ENCODE peak calls at places on chromosomes 13 and 19, in ten cellular contexts. One of them, this sample, is unnamed.
A peak's percentile ranks its signal among the peaks of the same experiment; 100 is the strongest.

GRCh38 chr13:35157143-35157755 is 215.2 kb downstream of the NBEA start:
- DNase-seq in iPS DF 6.9: peak; percentile 33
- DNase-seq in GM10248: peak; percentile 28
- DNase-seq in dorsolateral prefrontal cortex: no peak
- DNase-seq in NCI-H1048: no peak
- DNase-seq in neuronal stem cell: peak; percentile 50
- DNase-seq in D341Med: peak; percentile 45
- DNase-seq in stimulated activated naive B cell treated with anti-CD40 and anti-IgM and Interleukin-4, amounts not matched to agents 10 μg/mL and 1 μg/mL and 100 μg/mL, for 72 hours: peak; percentile 17
- DNase-seq in nucleus accumbens: no peak
- DNase-seq in NCI-H510A: peak; percentile 11
- DNase-seq in this sample: peak; percentile 59

GRCh38 chr13:97502192-97502591 is 68.2 kb downstream of the RAP2A start:
- DNase-seq in stimulated activated naive B cell treated with anti-CD40 and anti-IgM and Interleukin-4, amounts not matched to agents 10 μg/mL and 1 μg/mL and 100 μg/mL, for 72 hours: no peak
- DNase-seq in neuronal stem cell: no peak
- DNase-seq in D341Med: no peak
- DNase-seq in GM10248: no peak
- DNase-seq in NCI-H510A: no peak
- DNase-seq in NCI-H1048: no peak
- DNase-seq in nucleus accumbens: no peak
- DNase-seq in iPS DF 6.9: no peak
- DNase-seq in dorsolateral prefrontal cortex: peak; percentile 13
- DNase-seq in this sample: no peak

GRCh38 chr13:59305896-59306295 is 857.8 kb downstream of the DIAPH3 start:
- DNase-seq in NCI-H510A: no peak
- DNase-seq in neuronal stem cell: no peak
- DNase-seq in iPS DF 6.9: no peak
- DNase-seq in NCI-H1048: no peak
- DNase-seq in dorsolateral prefrontal cortex: no peak
- DNase-seq in D341Med: no peak
- DNase-seq in nucleus accumbens: no peak
- DNase-seq in stimulated activated naive B cell treated with anti-CD40 and anti-IgM and Interleukin-4, amounts not matched to agents 10 μg/mL and 1 μg/mL and 100 μg/mL, for 72 hours: no peak
- DNase-seq in GM10248: no peak
- DNase-seq in this sample: no peak

GRCh38 chr13:25652764-25653163 is 281.0 kb downstream of the ATP8A2 start:
- DNase-seq in dorsolateral prefrontal cortex: no peak
- DNase-seq in nucleus accumbens: no peak
- DNase-seq in iPS DF 6.9: peak; percentile 45
- DNase-seq in NCI-H510A: no peak
- DNase-seq in stimulated activated naive B cell treated with anti-CD40 and anti-IgM and Interleukin-4, amounts not matched to agents 10 μg/mL and 1 μg/mL and 100 μg/mL, for 72 hours: no peak
- DNase-seq in neuronal stem cell: no peak
- DNase-seq in GM10248: no peak
- DNase-seq in D341Med: no peak
- DNase-seq in NCI-H1048: no peak
- DNase-seq in this sample: no peak

GRCh38 chr13:36131215-36131930 is at the start of gene DCLK1:
- DNase-seq in NCI-H1048: no peak
- DNase-seq in neuronal stem cell: peak; percentile 56
- DNase-seq in iPS DF 6.9: no peak
- DNase-seq in nucleus accumbens: peak; percentile 32
- DNase-seq in stimulated activated naive B cell treated with anti-CD40 and anti-IgM and Interleukin-4, amounts not matched to agents 10 μg/mL and 1 μg/mL and 100 μg/mL, for 72 hours: no peak
- DNase-seq in NCI-H510A: peak; percentile 22
- DNase-seq in GM10248: no peak
- DNase-seq in dorsolateral prefrontal cortex: peak; percentile 57
- DNase-seq in D341Med: peak; percentile 63
- DNase-seq in this sample: no peak

GRCh38 chr13:34867590-34867989 is 74.5 kb upstream of the NBEA start:
- DNase-seq in NCI-H510A: no peak
- DNase-seq in nucleus accumbens: no peak
- DNase-seq in neuronal stem cell: no peak
- DNase-seq in GM10248: no peak
- DNase-seq in iPS DF 6.9: no peak
- DNase-seq in stimulated activated naive B cell treated with anti-CD40 and anti-IgM and Interleukin-4, amounts not matched to agents 10 μg/mL and 1 μg/mL and 100 μg/mL, for 72 hours: no peak
- DNase-seq in D341Med: no peak
- DNase-seq in dorsolateral prefrontal cortex: peak; percentile 10
- DNase-seq in NCI-H1048: no peak
- DNase-seq in this sample: no peak

GRCh38 chr19:9406798-9407352 is 28.5 kb downstream of the ZNF266 start:
- DNase-seq in D341Med: peak; percentile 89
- DNase-seq in stimulated activated naive B cell treated with anti-CD40 and anti-IgM and Interleukin-4, amounts not matched to agents 10 μg/mL and 1 μg/mL and 100 μg/mL, for 72 hours: peak; percentile 68
- DNase-seq in GM10248: peak; percentile 63
- DNase-seq in nucleus accumbens: peak; percentile 36
- DNase-seq in iPS DF 6.9: no peak
- DNase-seq in NCI-H510A: no peak
- DNase-seq in neuronal stem cell: no peak
- DNase-seq in dorsolateral prefrontal cortex: peak; percentile 39
- DNase-seq in NCI-H1048: no peak
- DNase-seq in this sample: no peak

GRCh38 chr13:41864658-41865057 is 96.3 kb downstream of the VWA8 start:
- DNase-seq in dorsolateral prefrontal cortex: no peak
- DNase-seq in NCI-H510A: no peak
- DNase-seq in NCI-H1048: no peak
- DNase-seq in D341Med: no peak
- DNase-seq in stimulated activated naive B cell treated with anti-CD40 and anti-IgM and Interleukin-4, amounts not matched to agents 10 μg/mL and 1 μg/mL and 100 μg/mL, for 72 hours: no peak
- DNase-seq in GM10248: no peak
- DNase-seq in nucleus accumbens: no peak
- DNase-seq in neuronal stem cell: no peak
- DNase-seq in iPS DF 6.9: no peak
- DNase-seq in this sample: no peak

GRCh38 chr19:38122402-38123093 is 101.5 kb downstream of the DPF1 start:
- DNase-seq in GM10248: no peak
- DNase-seq in stimulated activated naive B cell treated with anti-CD40 and anti-IgM and Interleukin-4, amounts not matched to agents 10 μg/mL and 1 μg/mL and 100 μg/mL, for 72 hours: no peak
- DNase-seq in NCI-H1048: no peak
- DNase-seq in dorsolateral prefrontal cortex: no peak
- DNase-seq in iPS DF 6.9: no peak
- DNase-seq in D341Med: no peak
- DNase-seq in NCI-H510A: no peak
- DNase-seq in nucleus accumbens: no peak
- DNase-seq in neuronal stem cell: no peak
- DNase-seq in this sample: no peak

GRCh38 chr19:35540356-35540927 is 5.0 kb upstream of the TMEM147 start:
- DNase-seq in GM10248: no peak
- DNase-seq in NCI-H510A: no peak
- DNase-seq in D341Med: no peak
- DNase-seq in NCI-H1048: no peak
- DNase-seq in nucleus accumbens: no peak
- DNase-seq in iPS DF 6.9: no peak
- DNase-seq in neuronal stem cell: no peak
- DNase-seq in stimulated activated naive B cell treated with anti-CD40 and anti-IgM and Interleukin-4, amounts not matched to agents 10 μg/mL and 1 μg/mL and 100 μg/mL, for 72 hours: no peak
- DNase-seq in dorsolateral prefrontal cortex: no peak
- DNase-seq in this sample: peak; percentile 49

GRCh38 chr19:13987101-13987890 is 18.8 kb downstream of the RFX1 start:
- DNase-seq in iPS DF 6.9: no peak
- DNase-seq in GM10248: no peak
- DNase-seq in NCI-H510A: no peak
- DNase-seq in NCI-H1048: no peak
- DNase-seq in stimulated activated naive B cell treated with anti-CD40 and anti-IgM and Interleukin-4, amounts not matched to agents 10 μg/mL and 1 μg/mL and 100 μg/mL, for 72 hours: no peak
- DNase-seq in dorsolateral prefrontal cortex: peak; percentile 28
- DNase-seq in nucleus accumbens: peak; percentile 19
- DNase-seq in D341Med: peak; percentile 28
- DNase-seq in neuronal stem cell: no peak
- DNase-seq in this sample: no peak

GRCh38 chr13:106143392-106143791 is 392.1 kb downstream of the EFNB2 start:
- DNase-seq in NCI-H1048: peak; percentile 47
- DNase-seq in neuronal stem cell: no peak
- DNase-seq in nucleus accumbens: no peak
- DNase-seq in D341Med: no peak
- DNase-seq in GM10248: no peak
- DNase-seq in dorsolateral prefrontal cortex: no peak
- DNase-seq in NCI-H510A: no peak
- DNase-seq in iPS DF 6.9: no peak
- DNase-seq in stimulated activated naive B cell treated with anti-CD40 and anti-IgM and Interleukin-4, amounts not matched to agents 10 μg/mL and 1 μg/mL and 100 μg/mL, for 72 hours: no peak
- DNase-seq in this sample: no peak

GRCh38 chr13:20231839-20232555 is at the start of gene GJB6:
- DNase-seq in NCI-H510A: no peak
- DNase-seq in stimulated activated naive B cell treated with anti-CD40 and anti-IgM and Interleukin-4, amounts not matched to agents 10 μg/mL and 1 μg/mL and 100 μg/mL, for 72 hours: no peak
- DNase-seq in iPS DF 6.9: no peak
- DNase-seq in GM10248: peak; percentile 36
- DNase-seq in dorsolateral prefrontal cortex: no peak
- DNase-seq in neuronal stem cell: peak; percentile 17
- DNase-seq in NCI-H1048: no peak
- DNase-seq in D341Med: peak; percentile 68
- DNase-seq in nucleus accumbens: no peak
- DNase-seq in this sample: no peak

GRCh38 chr13:108656742-108657141 is 27.3 kb downstream of the MYO16 start:
- DNase-seq in D341Med: no peak
- DNase-seq in iPS DF 6.9: no peak
- DNase-seq in NCI-H1048: no peak
- DNase-seq in GM10248: no peak
- DNase-seq in neuronal stem cell: no peak
- DNase-seq in nucleus accumbens: no peak
- DNase-seq in NCI-H510A: no peak
- DNase-seq in dorsolateral prefrontal cortex: no peak
- DNase-seq in stimulated activated naive B cell treated with anti-CD40 and anti-IgM and Interleukin-4, amounts not matched to agents 10 μg/mL and 1 μg/mL and 100 μg/mL, for 72 hours: no peak
- DNase-seq in this sample: no peak

GRCh38 chr19:2324220-2324948 is 4.0 kb downstream of the LSM7 start:
- DNase-seq in neuronal stem cell: no peak
- DNase-seq in NCI-H1048: no peak
- DNase-seq in GM10248: no peak
- DNase-seq in D341Med: no peak
- DNase-seq in iPS DF 6.9: no peak
- DNase-seq in nucleus accumbens: no peak
- DNase-seq in dorsolateral prefrontal cortex: no peak
- DNase-seq in NCI-H510A: no peak
- DNase-seq in stimulated activated naive B cell treated with anti-CD40 and anti-IgM and Interleukin-4, amounts not matched to agents 10 μg/mL and 1 μg/mL and 100 μg/mL, for 72 hours: no peak
- DNase-seq in this sample: no peak

GRCh38 chr19:51564791-51565190 is 6.3 kb upstream of the ZNF175 start:
- DNase-seq in NCI-H1048: no peak
- DNase-seq in stimulated activated naive B cell treated with anti-CD40 and anti-IgM and Interleukin-4, amounts not matched to agents 10 μg/mL and 1 μg/mL and 100 μg/mL, for 72 hours: peak; percentile 64
- DNase-seq in NCI-H510A: no peak
- DNase-seq in dorsolateral prefrontal cortex: no peak
- DNase-seq in iPS DF 6.9: no peak
- DNase-seq in D341Med: no peak
- DNase-seq in neuronal stem cell: no peak
- DNase-seq in nucleus accumbens: no peak
- DNase-seq in GM10248: peak; percentile 52
- DNase-seq in this sample: peak; percentile 16

GRCh38 chr13:64505511-64505910 is 2724.6 kb downstream of the PCDH9 start:
- DNase-seq in stimulated activated naive B cell treated with anti-CD40 and anti-IgM and Interleukin-4, amounts not matched to agents 10 μg/mL and 1 μg/mL and 100 μg/mL, for 72 hours: no peak
- DNase-seq in GM10248: no peak
- DNase-seq in dorsolateral prefrontal cortex: no peak
- DNase-seq in iPS DF 6.9: no peak
- DNase-seq in nucleus accumbens: no peak
- DNase-seq in D341Med: no peak
- DNase-seq in neuronal stem cell: no peak
- DNase-seq in NCI-H510A: no peak
- DNase-seq in NCI-H1048: no peak
- DNase-seq in this sample: no peak

GRCh38 chr13:112066624-112067004 is 335 bp upstream of the SOX1 start:
- DNase-seq in stimulated activated naive B cell treated with anti-CD40 and anti-IgM and Interleukin-4, amounts not matched to agents 10 μg/mL and 1 μg/mL and 100 μg/mL, for 72 hours: no peak
- DNase-seq in NCI-H1048: no peak
- DNase-seq in iPS DF 6.9: no peak
- DNase-seq in nucleus accumbens: peak; percentile 60
- DNase-seq in D341Med: no peak
- DNase-seq in dorsolateral prefrontal cortex: peak; percentile 82
- DNase-seq in GM10248: no peak
- DNase-seq in neuronal stem cell: peak; percentile 88
- DNase-seq in NCI-H510A: no peak
- DNase-seq in this sample: no peak

GRCh38 chr13:73341748-73342147 is 282.9 kb downstream of the KLF5 start:
- DNase-seq in stimulated activated naive B cell treated with anti-CD40 and anti-IgM and Interleukin-4, amounts not matched to agents 10 μg/mL and 1 μg/mL and 100 μg/mL, for 72 hours: no peak
- DNase-seq in iPS DF 6.9: no peak
- DNase-seq in GM10248: no peak
- DNase-seq in neuronal stem cell: no peak
- DNase-seq in dorsolateral prefrontal cortex: no peak
- DNase-seq in D341Med: no peak
- DNase-seq in nucleus accumbens: no peak
- DNase-seq in NCI-H1048: no peak
- DNase-seq in NCI-H510A: no peak
- DNase-seq in this sample: no peak

GRCh38 chr13:25391932-25392331 is 20.2 kb downstream of the ATP8A2 start:
- DNase-seq in iPS DF 6.9: no peak
- DNase-seq in stimulated activated naive B cell treated with anti-CD40 and anti-IgM and Interleukin-4, amounts not matched to agents 10 μg/mL and 1 μg/mL and 100 μg/mL, for 72 hours: no peak
- DNase-seq in NCI-H1048: no peak
- DNase-seq in NCI-H510A: no peak
- DNase-seq in nucleus accumbens: no peak
- DNase-seq in GM10248: no peak
- DNase-seq in D341Med: no peak
- DNase-seq in neuronal stem cell: no peak
- DNase-seq in dorsolateral prefrontal cortex: no peak
- DNase-seq in this sample: no peak

GRCh38 chr13:28489536-28489935 is 5.4 kb downstream of the FLT1 start:
- DNase-seq in D341Med: no peak
- DNase-seq in NCI-H1048: no peak
- DNase-seq in nucleus accumbens: no peak
- DNase-seq in NCI-H510A: no peak
- DNase-seq in iPS DF 6.9: no peak
- DNase-seq in GM10248: no peak
- DNase-seq in dorsolateral prefrontal cortex: no peak
- DNase-seq in stimulated activated naive B cell treated with anti-CD40 and anti-IgM and Interleukin-4, amounts not matched to agents 10 μg/mL and 1 μg/mL and 100 μg/mL, for 72 hours: no peak
- DNase-seq in neuronal stem cell: no peak
- DNase-seq in this sample: no peak

GRCh38 chr19:18832331-18833140 is 777 bp downstream of the UPF1 start:
- DNase-seq in NCI-H1048: no peak
- DNase-seq in NCI-H510A: no peak
- DNase-seq in neuronal stem cell: peak; percentile 30
- DNase-seq in stimulated activated naive B cell treated with anti-CD40 and anti-IgM and Interleukin-4, amounts not matched to agents 10 μg/mL and 1 μg/mL and 100 μg/mL, for 72 hours: peak; percentile 34
- DNase-seq in nucleus accumbens: no peak
- DNase-seq in dorsolateral prefrontal cortex: no peak
- DNase-seq in iPS DF 6.9: no peak
- DNase-seq in D341Med: peak; percentile 79
- DNase-seq in GM10248: no peak
- DNase-seq in this sample: peak; percentile 60

GRCh38 chr19:5789201-5789795 is 1.7 kb downstream of the DUS3L start:
- DNase-seq in neuronal stem cell: no peak
- DNase-seq in GM10248: no peak
- DNase-seq in stimulated activated naive B cell treated with anti-CD40 and anti-IgM and Interleukin-4, amounts not matched to agents 10 μg/mL and 1 μg/mL and 100 μg/mL, for 72 hours: no peak
- DNase-seq in D341Med: no peak
- DNase-seq in NCI-H1048: no peak
- DNase-seq in dorsolateral prefrontal cortex: no peak
- DNase-seq in NCI-H510A: no peak
- DNase-seq in nucleus accumbens: no peak
- DNase-seq in iPS DF 6.9: no peak
- DNase-seq in this sample: no peak

GRCh38 chr19:14023404-14024235 is 4.3 kb upstream of the RLN3 start:
- DNase-seq in NCI-H1048: no peak
- DNase-seq in iPS DF 6.9: no peak
- DNase-seq in D341Med: peak; percentile 43
- DNase-seq in GM10248: no peak
- DNase-seq in stimulated activated naive B cell treated with anti-CD40 and anti-IgM and Interleukin-4, amounts not matched to agents 10 μg/mL and 1 μg/mL and 100 μg/mL, for 72 hours: no peak
- DNase-seq in nucleus accumbens: no peak
- DNase-seq in neuronal stem cell: no peak
- DNase-seq in dorsolateral prefrontal cortex: no peak
- DNase-seq in NCI-H510A: no peak
- DNase-seq in this sample: no peak

GRCh38 chr13:39601636-39602035 is 1.4 kb downstream of the LHFPL6 start:
- DNase-seq in iPS DF 6.9: no peak
- DNase-seq in NCI-H1048: no peak
- DNase-seq in neuronal stem cell: no peak
- DNase-seq in D341Med: no peak
- DNase-seq in dorsolateral prefrontal cortex: no peak
- DNase-seq in stimulated activated naive B cell treated with anti-CD40 and anti-IgM and Interleukin-4, amounts not matched to agents 10 μg/mL and 1 μg/mL and 100 μg/mL, for 72 hours: no peak
- DNase-seq in GM10248: no peak
- DNase-seq in NCI-H510A: no peak
- DNase-seq in nucleus accumbens: no peak
- DNase-seq in this sample: no peak

GRCh38 chr13:113305208-113305607 is 8.2 kb downstream of the LAMP1 start:
- DNase-seq in NCI-H510A: no peak
- DNase-seq in stimulated activated naive B cell treated with anti-CD40 and anti-IgM and Interleukin-4, amounts not matched to agents 10 μg/mL and 1 μg/mL and 100 μg/mL, for 72 hours: no peak
- DNase-seq in D341Med: no peak
- DNase-seq in NCI-H1048: no peak
- DNase-seq in dorsolateral prefrontal cortex: no peak
- DNase-seq in nucleus accumbens: no peak
- DNase-seq in GM10248: no peak
- DNase-seq in iPS DF 6.9: no peak
- DNase-seq in neuronal stem cell: no peak
- DNase-seq in this sample: no peak

GRCh38 chr19:2274937-2275535 is 6.9 kb downstream of the PEAK3 start:
- DNase-seq in neuronal stem cell: no peak
- DNase-seq in GM10248: no peak
- DNase-seq in NCI-H510A: no peak
- DNase-seq in iPS DF 6.9: peak; percentile 68
- DNase-seq in nucleus accumbens: peak; percentile 52
- DNase-seq in stimulated activated naive B cell treated with anti-CD40 and anti-IgM and Interleukin-4, amounts not matched to agents 10 μg/mL and 1 μg/mL and 100 μg/mL, for 72 hours: no peak
- DNase-seq in dorsolateral prefrontal cortex: peak; percentile 87
- DNase-seq in NCI-H1048: no peak
- DNase-seq in D341Med: peak; percentile 83
- DNase-seq in this sample: peak; percentile 62

GRCh38 chr19:38929929-38930775 is at the start of gene SARS2:
- DNase-seq in NCI-H510A: peak; percentile 75
- DNase-seq in GM10248: peak; percentile 97
- DNase-seq in neuronal stem cell: peak; percentile 97
- DNase-seq in nucleus accumbens: peak; percentile 95
- DNase-seq in stimulated activated naive B cell treated with anti-CD40 and anti-IgM and Interleukin-4, amounts not matched to agents 10 μg/mL and 1 μg/mL and 100 μg/mL, for 72 hours: peak; percentile 89
- DNase-seq in D341Med: peak; percentile 99
- DNase-seq in iPS DF 6.9: peak; percentile 87
- DNase-seq in NCI-H1048: peak; percentile 78
- DNase-seq in dorsolateral prefrontal cortex: peak; percentile 94
- DNase-seq in this sample: peak; percentile 95

This sample was measured in OCI-LY7.